ENCODE peak calls at places on chromosomes 6 and 20, in seven cellular contexts. V, I, E, U, A, W and J are unnamed samples.

GRCh38 chr20:60036346-60037119 is 78.3 kb downstream of the CDH26 start:
- DNase-seq in I (no peak), V (no peak), U (no peak), A (no peak), W (no peak), E (no peak), J (no peak)

GRCh38 chr6:69027861-69028260 is 392.8 kb downstream of the ADGRB3 start:
- DNase-seq in W (no peak), V (no peak), A (no peak), E (no peak), U (no peak), I (no peak), J (no peak)

GRCh38 chr6:139452176-139452876 is 77.9 kb upstream of the CITED2 start:
- DNase-seq in A (no peak), W (peak), V (no peak), I (peak), U (peak), E (no peak), J (no peak)

GRCh38 chr6:162976141-162976540 is 248.4 kb downstream of the PACRG start:
- DNase-seq in V (no peak), W (no peak), I (no peak), U (no peak), E (no peak), A (no peak), J (no peak)

GRCh38 chr20:19275038-19275629 is 62.7 kb downstream of the SLC24A3 start:
- DNase-seq in W (no peak), I (no peak), U (no peak), E (no peak), A (no peak), V (no peak), J (no peak)

GRCh38 chr20:61764471-61765020 is 301.1 kb downstream of the TAF4 start:
- DNase-seq in W (no peak), E (no peak), V (no peak), U (no peak), I (no peak), A (no peak), J (no peak)

GRCh38 chr6:124854338-124854922 is 107.8 kb upstream of the RNF217 start:
- DNase-seq in V (no peak), W (no peak), E (no peak), U (peak), I (no peak), A (no peak), J (no peak)

GRCh38 chr6:166300357-166300987 is 7.7 kb downstream of the PRR18 start:
- DNase-seq in V (no peak), E (no peak), A (no peak), W (no peak), I (no peak), U (no peak), J (no peak)

GRCh38 chr6:27601668-27602254 is 128.9 kb upstream of the ZNF184 start:
- DNase-seq in W (no peak), A (no peak), V (no peak), U (peak), E (no peak), I (no peak), J (no peak)

GRCh38 chr6:146358341-146359046 is 185.1 kb upstream of the RAB32 start:
- DNase-seq in A (peak), I (peak), U (peak), V (no peak), W (no peak), E (no peak), J (no peak)

GRCh38 chr6:4253604-4254211 is 118.3 kb upstream of the ECI2 start:
- DNase-seq in U (peak), V (peak), A (peak), E (no peak), W (peak), I (peak), J (no peak)

GRCh38 chr6:11766056-11766455 is 12.5 kb downstream of the ADTRP start:
- DNase-seq in E (no peak), I (peak), A (peak), U (peak), V (no peak), W (peak), J (no peak)

GRCh38 chr6:137727206-137727605 is 139.9 kb upstream of the TNFAIP3 start:
- DNase-seq in U (no peak), A (no peak), I (no peak), W (peak), V (no peak), E (no peak), J (no peak)

GRCh38 chr20:41510847-41511453 is 107.2 kb downstream of the CHD6 start:
- DNase-seq in V (no peak), I (no peak), A (no peak), U (no peak), W (no peak), E (no peak), J (no peak)

GRCh38 chr20:39849664-39850063 is 839.4 kb downstream of the MAFB start:
- DNase-seq in I (peak), V (peak), U (peak), A (peak), W (peak), E (peak), J (peak)

GRCh38 chr20:56195946-56196345 is 52.6 kb upstream of the MC3R start:
- DNase-seq in W (no peak), I (peak), A (no peak), U (no peak), E (no peak), V (no peak), J (no peak)

GRCh38 chr20:2840967-2841531 is 504 bp downstream of the VPS16 start:
- DNase-seq in W (peak), E (peak), A (peak), U (peak), V (peak), I (peak), J (no peak)

GRCh38 chr6:13947611-13948178 is 22.9 kb downstream of the RNF182 start:
- DNase-seq in W (no peak), U (no peak), E (no peak), A (no peak), V (no peak), I (no peak), J (no peak)

GRCh38 chr6:27250955-27251671 is 3.6 kb downstream of the PRSS16 start:
- DNase-seq in W (no peak), I (peak), U (peak), A (peak), E (peak), V (peak), J (no peak)

GRCh38 chr6:140264451-140264850 is 890.0 kb upstream of the CITED2 start:
- DNase-seq in W (peak), E (no peak), U (no peak), A (no peak), V (no peak), I (no peak), J (no peak)

DNA sequence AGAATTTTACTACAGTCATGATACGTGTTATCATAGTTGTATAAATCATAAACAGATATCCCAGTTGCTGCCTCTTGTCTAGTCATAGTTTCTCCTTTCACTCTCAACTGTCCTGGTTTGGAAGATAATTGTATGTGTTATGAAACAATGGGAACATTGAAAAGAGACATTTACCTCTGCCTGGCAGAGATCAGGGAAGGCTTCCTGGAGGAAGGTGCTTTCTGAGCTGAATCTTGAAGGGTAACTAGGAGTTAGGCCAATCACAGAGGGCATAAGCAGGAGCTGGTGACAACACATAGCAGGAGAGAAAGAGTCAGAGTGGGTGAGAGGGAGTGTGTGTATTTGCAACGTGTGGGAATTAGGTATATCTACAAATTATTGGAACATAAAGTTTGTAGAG is 5.4 kb downstream of the ASXL1 start:
- DNase-seq in V (no peak), I (no peak), W (no peak), U (no peak), A (no peak), E (no peak), J (no peak)
- H3K27ac ChIP-seq in V (no peak), I (no peak), W (no peak), U (peak), A (no peak), E (no peak), J (no peak)

DNA sequence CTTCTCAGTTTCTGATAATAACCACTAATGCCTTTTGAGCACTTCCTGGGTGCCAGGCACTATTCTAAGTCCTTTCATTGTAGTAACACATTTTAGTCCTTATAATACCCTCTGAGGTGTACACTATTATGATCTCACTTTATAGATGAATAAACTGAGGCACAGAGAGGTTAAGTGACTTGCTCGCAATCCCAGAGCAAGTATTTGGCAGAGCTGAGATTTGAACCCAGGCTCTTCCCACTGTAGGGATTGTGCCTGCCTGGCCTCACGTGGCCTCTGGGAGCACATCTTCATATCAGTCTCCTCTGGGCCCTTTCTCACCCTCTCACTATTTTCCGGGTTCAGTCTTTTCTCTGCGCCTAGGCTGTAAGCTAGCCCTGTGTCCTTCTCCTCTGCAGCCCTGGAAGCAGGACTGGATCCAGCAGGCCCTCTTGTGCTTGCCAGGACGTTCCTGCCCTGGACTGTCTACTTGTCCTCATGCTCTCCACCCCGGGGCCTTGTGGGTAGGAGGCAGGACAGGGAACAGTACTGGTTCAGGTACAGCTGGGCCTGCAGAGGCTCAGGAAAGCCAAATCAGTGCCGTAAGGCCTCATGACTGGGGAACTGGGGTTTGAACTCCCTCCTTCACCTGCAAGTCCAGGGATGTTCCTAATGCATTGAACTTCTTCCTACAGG is 139.6 kb downstream of the VEGFA start:
- DNase-seq in V (no peak), I (no peak), W (no peak), A (no peak), E (peak), U (no peak), J (no peak)
- H3K27ac ChIP-seq in V (no peak), I (no peak), W (no peak), A (no peak), E (no peak), U (no peak), J (no peak)

DNA sequence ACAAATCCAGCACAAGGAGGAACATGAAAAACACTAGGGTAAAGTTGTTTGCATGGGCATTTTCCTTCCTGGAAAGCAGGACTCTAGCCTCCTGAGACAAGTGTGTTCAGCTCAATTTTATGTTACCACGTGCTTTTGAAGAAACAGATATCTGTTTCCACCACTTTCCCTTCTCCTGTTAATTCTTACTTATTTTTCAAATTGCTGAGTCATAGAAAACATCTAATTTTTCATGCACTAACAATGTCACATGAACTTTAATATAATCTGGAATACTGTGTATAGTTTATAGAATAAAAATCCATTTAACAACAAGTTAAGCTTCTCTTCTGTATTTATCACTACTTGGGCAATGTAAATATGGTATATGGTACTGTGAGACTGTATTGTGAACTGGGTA is 174.2 kb downstream of the ISM1 start:
- DNase-seq in A (no peak), W (no peak), E (no peak), V (no peak), U (no peak), I (no peak), J (no peak)
- H3K27ac ChIP-seq in A (no peak), W (no peak), E (no peak), V (no peak), U (no peak), I (no peak), J (no peak)

GRCh38 chr20:47558699-47559098 is 57.0 kb downstream of the NCOA3 start:
- DNase-seq in E (no peak), V (no peak), I (no peak), W (no peak), A (no peak), U (peak), J (no peak)

GRCh38 chr20:47559141-47559540 is 57.5 kb downstream of the NCOA3 start:
- DNase-seq in I (no peak), W (peak), U (peak), V (no peak), E (no peak), A (no peak), J (no peak)

GRCh38 chr20:47557791-47558190 is 56.1 kb downstream of the NCOA3 start:
- DNase-seq in A (no peak), V (no peak), W (peak), I (no peak), U (no peak), E (no peak), J (no peak)

GRCh38 chr20:47557218-47557617 is 55.5 kb downstream of the NCOA3 start:
- DNase-seq in V (no peak), A (no peak), U (no peak), I (no peak), E (no peak), W (no peak), J (no peak)

GRCh38 chr20:47558295-47558694 is 56.6 kb downstream of the NCOA3 start:
- DNase-seq in E (no peak), V (no peak), W (no peak), U (no peak), A (no peak), I (no peak), J (no peak)
- H3K27ac ChIP-seq in E (no peak), V (no peak), W (no peak), U (no peak), A (no peak), I (no peak), J (no peak)

GRCh38 chr6:135306740-135307420 is 125.8 kb downstream of the MYB start:
- DNase-seq in V (no peak), W (no peak), I (no peak), E (no peak), U (peak), A (no peak), J (no peak)
- H3K27ac ChIP-seq in V (no peak), W (no peak), I (no peak), E (no peak), U (no peak), A (no peak), J (no peak)

DNA sequence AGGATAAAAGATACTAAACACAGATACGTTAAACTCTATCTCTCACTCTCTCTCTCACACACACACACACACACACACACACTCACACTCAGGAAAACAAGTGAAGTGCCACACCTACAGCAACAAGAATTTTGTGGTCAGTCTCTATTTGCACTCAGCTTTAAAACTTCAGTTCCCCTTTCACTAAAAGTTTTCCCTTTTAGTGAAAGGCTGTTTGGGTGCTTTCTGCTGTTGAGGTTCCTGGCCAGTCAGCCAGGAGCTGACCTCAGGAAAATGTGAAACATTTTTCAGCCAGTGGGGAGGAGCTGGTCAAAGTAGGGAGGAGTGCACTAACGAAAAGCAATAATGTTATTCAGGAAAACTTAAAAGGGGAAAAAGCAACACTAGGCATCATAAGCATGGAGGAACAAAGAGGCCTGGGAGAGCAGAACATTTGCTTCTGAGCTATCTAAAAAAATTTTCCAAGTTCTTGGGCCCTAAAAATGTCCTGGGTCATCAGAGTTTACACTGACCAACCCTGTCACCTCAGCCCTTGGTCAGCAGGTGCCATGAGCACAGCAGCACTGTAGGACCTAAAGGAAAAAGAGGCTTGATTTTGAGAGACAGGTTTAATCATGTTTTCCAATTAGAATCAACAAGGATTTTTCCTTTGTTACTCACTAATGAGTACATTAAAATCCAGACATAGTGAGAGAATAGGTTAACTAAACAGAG is 30.7 kb upstream of the NT5E start:
- DNase-seq in W (no peak), A (no peak), U (peak), V (no peak), E (no peak), I (no peak), J (no peak)
- H3K27ac ChIP-seq in W (peak), A (no peak), U (no peak), V (no peak), E (no peak), I (no peak), J (no peak)

GRCh38 chr20:44135811-44136204 is 51.2 kb downstream of the JPH2 start:
- DNase-seq in A (no peak), I (no peak), E (no peak), U (no peak), V (no peak), W (no peak), J (no peak)

GRCh38 chr20:44136579-44136978 is 50.4 kb downstream of the JPH2 start:
- DNase-seq in U (no peak), V (no peak), E (no peak), A (no peak), W (no peak), I (no peak), J (no peak)

GRCh38 chr20:44138859-44139258 is 48.1 kb downstream of the JPH2 start:
- DNase-seq in A (no peak), V (no peak), U (no peak), W (no peak), E (no peak), I (no peak), J (no peak)

GRCh38 chr20:44134897-44135810 is 51.8 kb downstream of the JPH2 start:
- DNase-seq in W (no peak), A (no peak), E (no peak), U (no peak), I (no peak), V (no peak), J (no peak)

DNA sequence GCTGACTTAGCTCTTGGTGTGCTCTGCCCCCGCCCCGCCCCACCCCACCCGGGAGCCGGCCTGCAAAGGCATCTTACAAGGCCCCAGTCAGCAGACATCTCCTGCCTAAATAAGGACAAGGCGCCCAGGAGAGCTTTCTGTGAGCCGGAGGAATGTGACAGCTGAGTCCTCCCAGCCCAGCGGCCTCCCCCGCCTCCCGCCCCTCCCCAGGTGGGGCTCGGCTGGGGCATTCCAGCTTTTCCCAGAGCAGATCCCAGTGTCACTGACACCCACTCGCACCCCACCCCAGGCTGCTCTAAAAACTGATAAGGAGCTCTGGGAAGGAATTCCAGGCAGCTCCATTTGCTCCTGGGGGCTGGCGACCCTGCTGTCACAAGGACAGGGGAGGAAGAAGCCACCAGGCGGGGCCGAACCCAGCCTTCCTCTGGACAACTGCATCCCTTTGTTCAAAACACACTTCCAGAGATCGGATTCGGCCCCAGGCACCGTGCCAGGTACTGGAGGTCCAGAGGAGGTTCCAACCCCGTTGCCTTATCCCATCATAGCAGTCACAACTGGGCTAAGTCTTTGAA is 49.7 kb downstream of the JPH2 start:
- DNase-seq in W (peak), I (no peak), A (no peak), V (peak), E (no peak), U (peak), J (no peak)
- H3K27ac ChIP-seq in W (peak), I (no peak), A (no peak), V (peak), E (peak), U (peak), J (no peak)

GRCh38 chr6:20070047-20070446 is 142.2 kb downstream of the MBOAT1 start:
- DNase-seq in W (no peak), V (no peak), E (no peak), I (no peak), U (no peak), A (no peak), J (no peak)
- H3K27ac ChIP-seq in W (no peak), V (no peak), E (no peak), I (no peak), U (no peak), A (no peak), J (no peak)

DNA sequence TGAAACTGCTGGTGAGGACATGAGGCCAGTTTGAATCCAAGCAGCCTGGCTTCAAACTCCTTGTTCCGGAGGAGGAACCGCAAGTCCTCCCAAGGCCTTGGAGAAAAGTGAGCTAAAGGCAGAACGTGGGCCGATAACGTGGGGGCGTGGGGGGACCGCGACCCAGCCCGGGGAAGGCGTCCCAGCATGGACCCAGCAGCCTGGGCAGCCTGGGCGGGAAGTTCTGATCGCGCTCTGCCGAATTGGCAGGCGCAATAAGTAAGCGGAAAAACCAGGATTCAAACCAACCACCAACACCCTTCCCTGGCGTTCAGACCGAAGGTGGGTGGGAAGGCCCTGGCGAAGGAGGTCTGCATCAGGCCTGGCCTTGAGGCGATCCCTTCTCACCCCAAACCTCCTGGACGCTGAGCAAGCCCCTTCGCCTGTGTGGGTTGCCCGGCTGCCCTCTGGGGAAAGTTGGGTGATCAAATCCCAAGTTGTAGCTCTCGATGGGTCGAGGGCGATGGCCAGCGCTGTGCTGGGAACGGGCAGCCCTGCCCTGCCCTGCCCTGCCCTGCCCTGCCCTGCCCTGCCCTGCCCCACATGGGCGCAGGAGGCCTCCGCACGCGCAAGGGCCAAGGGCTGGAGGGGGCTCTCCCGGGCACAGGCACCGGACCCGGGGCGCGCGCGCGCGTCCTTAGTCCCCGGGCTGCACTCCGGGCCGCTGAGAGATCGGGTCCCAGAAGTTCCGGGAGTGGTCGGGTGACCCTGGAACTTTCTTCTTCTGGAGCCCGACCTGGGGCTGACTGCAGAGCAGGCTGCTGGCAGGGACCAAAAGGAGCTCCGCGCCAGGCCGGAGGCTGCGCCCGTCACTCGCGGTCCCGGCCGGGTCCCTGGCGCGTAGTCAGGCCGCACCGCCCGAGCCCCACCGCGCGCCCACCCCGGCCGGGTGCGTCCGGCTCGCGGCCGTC is 644 bp upstream of the SLC22A3 start:
- DNase-seq in V (peak), A (no peak), W (no peak), U (no peak), I (no peak), E (peak), J (no peak)
- H3K27ac ChIP-seq in V (no peak), A (no peak), W (no peak), U (no peak), I (no peak), E (peak), J (no peak)